ENCODE peak calls at places on chromosomes 1 and 21, in four cellular contexts. Z, J, O and F are unnamed samples.

GRCh38 chr1:22153653-22154052 is 10.8 kb upstream of the WNT4 start:
- DNase-seq in Z (no peak), J (no peak), O (no peak), F (no peak)

GRCh38 chr1:111203681-111204210 is 3.3 kb upstream of the DENND2D start:
- DNase-seq in Z (peak; percentile 88), J (peak; percentile 65), O (peak; percentile 66), F (no peak)

GRCh38 chr1:238710697-238711096 is 675.7 kb upstream of the CHRM3 start:
- DNase-seq in Z (no peak), J (no peak), O (no peak), F (no peak)

GRCh38 chr1:15027515-15027948 is 126.0 kb upstream of the TMEM51 start:
- DNase-seq in Z (peak; percentile 77), J (peak; percentile 54), O (no peak), F (no peak)

GRCh38 chr1:207020016-207020708 is 12.4 kb downstream of the C1orf116 start:
- DNase-seq in Z (no peak), J (no peak), O (no peak), F (no peak)

GRCh38 chr21:45972716-45973474 is 8.7 kb upstream of the COL6A1 start:
- DNase-seq in Z (peak; percentile 84), J (peak; percentile 92), O (no peak), F (peak; percentile 41)

GRCh38 chr1:14713077-14713476 is 114.6 kb downstream of the KAZN start:
- DNase-seq in Z (no peak), J (no peak), O (no peak), F (no peak)

GRCh38 chr1:110286564-110286963 is 52.6 kb upstream of the RBM15 start:
- DNase-seq in Z (no peak), J (no peak), O (no peak), F (no peak)

GRCh38 chr1:201686709-201687455 is 142.1 kb upstream of the IPO9 start:
- DNase-seq in Z (peak; percentile 19), J (no peak), O (no peak), F (no peak)

GRCh38 chr1:41455479-41456271 is 28.8 kb downstream of the EDN2 start:
- DNase-seq in Z (peak; percentile 64), J (peak; percentile 79), O (no peak), F (no peak)

GRCh38 chr1:117967900-117968299 is 38.4 kb downstream of the WDR3 start:
- DNase-seq in Z (no peak), J (no peak), O (no peak), F (no peak)

GRCh38 chr1:46539968-46540367 is 11.5 kb downstream of the KNCN start:
- DNase-seq in Z (no peak), J (no peak), O (no peak), F (no peak)

GRCh38 chr1:102902045-102902444 is 206.3 kb downstream of the COL11A1 start:
- DNase-seq in Z (no peak), J (no peak), O (no peak), F (no peak)

GRCh38 chr21:25561668-25562641 is 45.3 kb downstream of the MRPL39 start:
- DNase-seq in Z (peak; percentile 81), J (peak; percentile 40), O (peak; percentile 43), F (no peak)

GRCh38 chr21:38795475-38795874 is 10.3 kb upstream of the ETS2 start:
- DNase-seq in Z (no peak), J (no peak), O (no peak), F (no peak)

GRCh38 chr1:159598196-159598595 is 10.6 kb downstream of the APCS start:
- DNase-seq in Z (no peak), J (no peak), O (no peak), F (no peak)

GRCh38 chr1:245790441-245790840 is 635.7 kb downstream of the KIF26B start:
- DNase-seq in Z (no peak), J (no peak), O (no peak), F (no peak)

GRCh38 chr21:32474179-32475059 is 61.9 kb downstream of the EVA1C start:
- DNase-seq in Z (no peak), J (no peak), O (no peak), F (no peak)

GRCh38 chr1:241532864-241533263 is 686 bp downstream of the KMO start:
- DNase-seq in Z (no peak), J (no peak), O (no peak), F (no peak)